ENCODE peak calls at places on chromosome 3, in nine cellular contexts. K is mammary epithelial cell, F is WERI-Rb-1, O is breast epithelium, H is fibroblast of pulmonary artery, T is dorsolateral prefrontal cortex, L is mesendoderm, V is adrenal gland, D is IMR-90. G is an unnamed sample.

GRCh38 chr3:38348903-38349302 is 2.3 kb downstream of the XYLB start:
- DNase-seq in K (peak; percentile 49), F (no peak), O (no peak), H (peak; percentile 62), T (no peak), L (no peak), V (peak; percentile 50), D (peak; percentile 57), G (no peak)

GRCh38 chr3:58952128-58952917 is 97.5 kb downstream of the CFAP20DC start:
- DNase-seq in K (no peak), F (no peak), O (no peak), H (no peak), T (no peak), L (no peak), V (no peak), D (peak; percentile 33), G (no peak)

GRCh38 chr3:4565806-4566501 is 72.8 kb downstream of the ITPR1 start:
- DNase-seq in K (no peak), F (no peak), O (no peak), H (no peak), T (no peak), L (no peak), V (no peak), D (no peak), G (no peak)

GRCh38 chr3:81793410-81793809 is 32.0 kb upstream of the GBE1 start:
- DNase-seq in K (no peak), F (no peak), O (no peak), H (no peak), T (no peak), L (no peak), V (no peak), D (no peak), G (no peak)

GRCh38 chr3:196740476-196741400 is 1.1 kb downstream of the PAK2 start:
- DNase-seq in K (peak; percentile 48), F (peak; percentile 6), O (no peak), H (peak; percentile 62), T (no peak), L (peak; percentile 74), V (peak; percentile 73), D (peak; percentile 56), G (peak; percentile 72)

GRCh38 chr3:119700269-119700919 is 2.4 kb upstream of the CFAP91 start:
- DNase-seq in K (peak; percentile 58), F (no peak), O (no peak), H (peak; percentile 39), T (no peak), L (no peak), V (no peak), D (peak; percentile 57), G (peak; percentile 11)

GRCh38 chr3:73192036-73192738 is 130.7 kb downstream of the EBLN2 start:
- DNase-seq in K (no peak), F (peak; percentile 68), O (no peak), H (no peak), T (no peak), L (peak; percentile 89), V (no peak), D (no peak), G (no peak)

GRCh38 chr3:49563040-49563578 is 8.8 kb downstream of the BSN start:
- DNase-seq in K (no peak), F (no peak), O (no peak), H (no peak), T (peak; percentile 35), L (peak; percentile 60), V (peak; percentile 45), D (no peak), G (no peak)

GRCh38 chr3:54572197-54572895 is 355.5 kb downstream of the LRTM1 start:
- DNase-seq in K (peak; percentile 44), F (no peak), O (no peak), H (peak; percentile 3), T (no peak), L (no peak), V (no peak), D (no peak), G (peak; percentile 8)

GRCh38 chr3:139561959-139562676 is 22.6 kb upstream of the RBP1 start:
- DNase-seq in K (peak; percentile 45), F (peak; percentile 77), O (no peak), H (peak; percentile 52), T (no peak), L (peak; percentile 88), V (peak; percentile 73), D (peak; percentile 43), G (peak; percentile 50)

GRCh38 chr3:195794708-195795107 is 17.0 kb downstream of the MUC4 start:
- DNase-seq in K (no peak), F (no peak), O (no peak), H (no peak), T (no peak), L (peak; percentile 17), V (no peak), D (no peak), G (no peak)

GRCh38 chr3:154795046-154795445 is 285.1 kb upstream of the MME start:
- DNase-seq in K (no peak), F (no peak), O (no peak), H (no peak), T (no peak), L (no peak), V (no peak), D (no peak), G (no peak)

GRCh38 chr3:62367735-62368704 is 5.3 kb downstream of the FEZF2 start:
- DNase-seq in K (no peak), F (no peak), O (no peak), H (no peak), T (no peak), L (peak; percentile 38), V (no peak), D (no peak), G (no peak)

GRCh38 chr3:62370112-62371031 is 3.0 kb downstream of the FEZF2 start:
- DNase-seq in K (no peak), F (no peak), O (no peak), H (no peak), T (no peak), L (peak; percentile 54), V (no peak), D (no peak), G (peak; percentile 64)

GRCh38 chr3:62371032-62371734 is 2.2 kb downstream of the FEZF2 start:
- DNase-seq in K (no peak), F (no peak), O (no peak), H (no peak), T (no peak), L (peak; percentile 59), V (no peak), D (no peak), G (peak; percentile 28)

GRCh38 chr3:62368705-62369475 is 4.5 kb downstream of the FEZF2 start:
- DNase-seq in K (no peak), F (no peak), O (no peak), H (no peak), T (no peak), L (peak; percentile 74), V (no peak), D (no peak), G (no peak)

DNA sequence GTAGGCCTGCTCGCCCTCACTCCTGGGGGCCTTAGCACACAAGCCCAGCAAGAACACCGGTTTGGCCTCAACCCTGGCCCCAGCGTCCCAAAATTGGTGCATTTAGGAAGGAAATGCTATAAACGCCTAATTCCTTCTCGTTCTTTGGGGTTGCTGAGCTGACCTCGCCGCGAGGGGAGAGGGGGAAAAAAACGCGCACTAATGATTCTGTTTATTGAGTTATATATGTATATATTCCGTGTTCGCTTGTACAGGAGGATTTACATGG is 3.9 kb downstream of the FEZF2 start:
- DNase-seq in K (no peak), F (no peak), O (no peak), H (no peak), T (no peak), L (no peak), V (no peak), D (no peak), G (no peak)
- H3K4me3 ChIP-seq in K (no peak overlapping the region), F (peak overlapping the region; percentile 33), O (peak overlapping the region; percentile 54), H (no peak overlapping the region), T (no peak overlapping the region), L (no peak overlapping the region), V (no peak overlapping the region), D (no peak overlapping the region), G (peak overlapping the region; percentile 8)

GRCh38 chr3:114383875-114384557 is 90.2 kb downstream of the TIGIT start:
- DNase-seq in K (peak; percentile 66), F (peak; percentile 65), O (peak; percentile 69), H (peak; percentile 92), T (peak; percentile 87), L (peak; percentile 80), V (peak; percentile 94), D (peak; percentile 81), G (peak; percentile 84)
- H3K4me3 ChIP-seq in K (peak overlapping the region; percentile 12), F (no peak overlapping the region), O (peak overlapping the region; percentile 56), H (peak overlapping the region; percentile 53), T (peak overlapping the region; percentile 27), L (no peak overlapping the region), V (peak overlapping the region; percentile 11), D (no peak overlapping the region), G (no peak overlapping the region)

GRCh38 chr3:130850846-130851245 is 43.0 kb upstream of the ATP2C1 start:
- DNase-seq in K (peak; percentile 67), F (no peak), O (no peak), H (peak; percentile 35), T (no peak), L (no peak), V (no peak), D (no peak), G (peak; percentile 20)

GRCh38 chr3:130850044-130850797 is 43.7 kb upstream of the ATP2C1 start:
- DNase-seq in K (peak; percentile 98), F (no peak), O (no peak), H (peak; percentile 96), T (no peak), L (peak; percentile 8), V (no peak), D (peak; percentile 46), G (peak; percentile 97)

GRCh38 chr3:130857336-130858026 is 36.4 kb upstream of the ATP2C1 start:
- DNase-seq in K (peak; percentile 71), F (no peak), O (no peak), H (no peak), T (no peak), L (no peak), V (no peak), D (no peak), G (no peak)

GRCh38 chr3:130849111-130849552 is 44.8 kb upstream of the ATP2C1 start:
- DNase-seq in K (peak; percentile 60), F (peak; percentile 9), O (peak; percentile 81), H (no peak), T (no peak), L (no peak), V (peak; percentile 63), D (no peak), G (no peak)

DNA sequence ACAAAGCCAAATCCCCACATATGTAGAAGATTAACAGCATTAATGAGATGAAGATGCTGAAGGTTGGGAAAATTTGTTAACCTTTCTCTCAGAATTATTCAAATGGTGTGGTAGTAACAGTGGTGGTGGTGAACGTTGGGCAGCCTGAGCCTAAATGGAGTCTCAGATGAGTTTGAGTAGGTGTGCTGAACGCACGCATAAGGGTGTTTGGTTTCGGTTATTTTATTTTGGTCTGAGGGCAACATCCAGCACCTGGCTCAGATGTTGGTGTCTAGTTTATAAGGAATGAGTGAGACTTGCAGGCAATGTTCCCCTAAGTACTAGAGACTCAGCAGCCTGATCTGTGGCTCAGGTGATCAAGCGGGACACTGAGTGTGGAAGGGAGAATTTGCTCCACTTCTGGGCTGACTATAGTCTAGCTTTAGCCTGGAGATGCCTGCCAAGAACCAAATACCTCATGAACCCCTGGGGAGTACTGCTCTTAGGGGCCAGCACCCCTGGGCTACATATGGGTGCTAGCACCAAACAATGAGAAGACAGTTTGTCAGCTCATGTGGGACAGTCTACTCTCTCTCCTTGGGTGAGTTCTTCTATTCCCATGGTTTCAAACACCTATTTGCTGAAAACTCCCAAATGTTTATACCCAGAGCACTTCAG is 39.5 kb upstream of the ATP2C1 start:
- DNase-seq in K (no peak), F (no peak), O (no peak), H (no peak), T (no peak), L (no peak), V (no peak), D (no peak), G (no peak)
- H3K4me3 ChIP-seq in K (no peak overlapping the region), F (no peak overlapping the region), O (no peak overlapping the region), H (no peak overlapping the region), T (no peak overlapping the region), L (no peak overlapping the region), V (no peak overlapping the region), D (no peak overlapping the region), G (no peak overlapping the region)

GRCh38 chr3:170989100-170989648 is 37.3 kb downstream of the SLC2A2 start:
- DNase-seq in K (no peak), F (no peak), O (no peak), H (no peak), T (no peak), L (no peak), V (no peak), D (no peak), G (no peak)
- H3K4me3 ChIP-seq in K (no peak overlapping the region), F (no peak overlapping the region), O (no peak overlapping the region), H (no peak overlapping the region), T (no peak overlapping the region), L (no peak overlapping the region), V (no peak overlapping the region), D (no peak overlapping the region), G (no peak overlapping the region)